ENCODE peak calls at places on chromosome 15, in five cellular contexts. E is stomach, V is heart left ventricle, A is adrenal gland, G is fibroblast of lung. S is an unnamed sample.
A peak's percentile ranks its signal among the peaks of the same experiment; 100 is the strongest.

GRCh38 chr15:76199106-76200082 is 111.9 kb downstream of the ETFA start:
- DNase-seq in E (no peak), V (peak; percentile 75), G (peak; percentile 71), A (peak; percentile 92), S (peak; percentile 40)

GRCh38 chr15:91625506-91625905 is 228.0 kb upstream of the SLCO3A1 start:
- DNase-seq in V (no peak), G (no peak), E (no peak), A (no peak), S (no peak)

GRCh38 chr15:67745059-67745993 is 80.0 kb upstream of the SKOR1 start:
- DNase-seq in G (peak; percentile 73), E (no peak), V (no peak), A (no peak), S (no peak)

GRCh38 chr15:48946088-48946839 is 17.5 kb downstream of the SHC4 start:
- DNase-seq in G (peak; percentile 40), E (no peak), V (no peak), A (no peak), S (no peak)

GRCh38 chr15:35496585-35496984 is 49.4 kb downstream of the DPH6 start:
- DNase-seq in E (no peak), V (no peak), A (no peak), G (no peak), S (no peak)

GRCh38 chr15:55526559-55527036 is 18.6 kb upstream of the DNAAF4 start:
- DNase-seq in G (peak; percentile 74), A (peak; percentile 31), V (no peak), E (no peak), S (no peak)

GRCh38 chr15:47603026-47603425 is 114.3 kb upstream of the SEMA6D start:
- DNase-seq in V (no peak), A (no peak), E (no peak), G (peak; percentile 37), S (no peak)

GRCh38 chr15:37019479-37020433 is 80.6 kb downstream of the MEIS2 start:
- DNase-seq in G (peak; percentile 86), A (peak; percentile 87), V (peak; percentile 29), E (peak; percentile 31), S (peak; percentile 44)

GRCh38 chr15:46879067-46879770 is 838.1 kb upstream of the SEMA6D start:
- DNase-seq in G (no peak), E (no peak), A (no peak), V (no peak), S (no peak)

GRCh38 chr15:53611145-53611920 is 148.1 kb downstream of the WDR72 start:
- DNase-seq in G (peak; percentile 4), V (no peak), A (no peak), E (no peak), S (no peak)

GRCh38 chr15:90075420-90076289 is 26.6 kb downstream of the IDH2 start:
- DNase-seq in G (no peak), E (peak; percentile 71), A (no peak), V (no peak), S (peak; percentile 84)

GRCh38 chr15:74892313-74892712 is 2.5 kb downstream of the MPI start:
- DNase-seq in A (peak; percentile 54), G (no peak), E (peak; percentile 66), V (peak; percentile 37), S (peak; percentile 65)

GRCh38 chr15:92582206-92582605 is 73.4 kb downstream of the FAM174B start:
- DNase-seq in G (no peak), E (no peak), V (no peak), A (no peak), S (no peak)

GRCh38 chr15:52021892-52022540 is 3.0 kb downstream of the MAPK6 start:
- DNase-seq in A (no peak), V (no peak), G (no peak), E (no peak), S (no peak)

GRCh38 chr15:52164631-52165265 is 26.4 kb downstream of the GNB5 start:
- DNase-seq in V (no peak), A (no peak), E (no peak), G (peak; percentile 61), S (no peak)

GRCh38 chr15:29518442-29518841 is 248.8 kb upstream of the NSMCE3 start:
- DNase-seq in A (peak; percentile 13), E (no peak), V (peak; percentile 29), G (no peak), S (peak; percentile 30)

GRCh38 chr15:42593143-42593542 is 17.7 kb downstream of the STARD9 start:
- DNase-seq in G (no peak), A (no peak), V (peak; percentile 61), E (no peak), S (no peak)

DNA sequence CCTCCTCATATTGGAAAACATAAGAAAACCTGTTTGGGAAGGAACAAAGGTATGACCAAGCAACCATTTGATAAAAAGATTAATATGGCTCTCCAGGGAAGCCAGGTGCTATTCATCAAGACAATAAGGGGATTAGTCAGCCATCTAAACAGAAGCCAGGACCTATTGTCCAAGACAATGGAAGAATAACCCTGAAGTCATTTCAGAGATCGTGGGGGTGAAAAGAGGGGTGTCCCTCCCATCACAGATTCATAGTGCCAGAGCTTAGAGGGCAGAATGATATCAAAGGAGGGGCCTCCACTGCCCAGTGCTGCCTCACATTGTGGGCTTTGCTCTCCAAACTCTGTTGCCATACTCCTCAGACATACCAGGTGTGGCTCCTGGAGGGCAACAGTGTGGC is 73.5 kb downstream of the DAPK2 start:
- DNase-seq in A (no peak), G (no peak), V (no peak), E (no peak), S (no peak)
- H3K9me3 ChIP-seq in A (no peaks in the 10 kb centered on the region), G (no peaks in the 10 kb centered on the region), V (no peaks in the 10 kb centered on the region), E (no peaks in the 10 kb centered on the region), S (no peaks in the 10 kb centered on the region)

GRCh38 chr15:69304176-69304533 is 5.4 kb downstream of the PAQR5 start:
- DNase-seq in V (no peak), E (no peak), A (peak; percentile 86), G (peak; percentile 88), S (no peak)

GRCh38 chr15:69305204-69305931 is 6.7 kb downstream of the PAQR5 start:
- DNase-seq in G (peak; percentile 90), A (peak; percentile 90), V (no peak), E (no peak), S (peak; percentile 54)

GRCh38 chr15:69305933-69306568 is 7.3 kb downstream of the PAQR5 start:
- DNase-seq in G (no peak), V (no peak), E (no peak), A (no peak), S (no peak)

GRCh38 chr15:69302929-69303328 is 4.2 kb downstream of the PAQR5 start:
- DNase-seq in A (no peak), G (no peak), V (no peak), E (no peak), S (no peak)

GRCh38 chr15:69303337-69304175 is 4.8 kb downstream of the PAQR5 start:
- DNase-seq in V (no peak), G (peak; percentile 51), E (no peak), A (no peak), S (peak; percentile 12)
- TF ChIP-seq CTCF in V (peak; percentile 7), G (no peak), E (no peak), A (no peak), S (no peak)

DNA sequence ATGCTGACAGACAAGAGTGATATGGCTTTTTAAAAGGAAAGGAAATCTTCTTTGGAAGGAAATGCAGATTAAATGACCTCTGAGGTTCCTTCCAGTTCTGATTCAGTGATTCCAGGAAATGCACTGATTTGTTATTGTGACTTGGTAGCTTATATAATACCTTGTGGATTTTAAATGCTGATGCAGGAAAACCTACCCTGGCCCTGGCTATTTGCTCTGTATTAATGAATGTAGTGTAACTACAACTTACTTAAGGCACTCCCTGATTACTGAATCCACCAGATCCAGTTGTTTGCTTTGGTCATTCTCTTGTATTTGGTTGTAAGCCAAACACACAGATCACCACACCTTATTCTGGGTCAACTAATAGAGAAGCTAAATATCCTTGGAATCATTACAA is 322.8 kb downstream of the MEX3B start:
- DNase-seq in V (no peak), E (no peak), A (no peak), G (no peak), S (no peak)
- H3K9me3 ChIP-seq in V (no peaks in the 10 kb centered on the region), E (no peaks in the 10 kb centered on the region), A (no peaks in the 10 kb centered on the region), G (no peaks in the 10 kb centered on the region), S (no peaks in the 10 kb centered on the region)

GRCh38 chr15:63436872-63437375 is 55.3 kb upstream of the CA12 start:
- DNase-seq in A (peak; percentile 79), V (peak; percentile 91), G (peak; percentile 76), E (peak; percentile 86), S (peak; percentile 75)
- TF ChIP-seq CTCF in A (no peak), V (no peak), G (no peak), E (no peak), S (no peak)

GRCh38 chr15:87563840-87564239 is 692.7 kb downstream of the NTRK3 start:
- DNase-seq in V (no peak), E (no peak), G (no peak), A (no peak), S (no peak)
- H3K9me3 ChIP-seq in V (no peaks in the 10 kb centered on the region), E (no peaks in the 10 kb centered on the region), G (no peaks in the 10 kb centered on the region), A (no peaks in the 10 kb centered on the region), S (no peaks in the 10 kb centered on the region)

GRCh38 chr15:25712192-25712960 is 150.8 kb downstream of the ATP10A start:
- DNase-seq in V (no peak), G (no peak), A (no peak), E (no peak), S (no peak)
- TF ChIP-seq CTCF in V (no peak), G (no peak), A (no peak), E (no peak), S (no peak)

GRCh38 chr15:24985224-24985623 is 30.4 kb downstream of the SNRPN start:
- DNase-seq in A (no peak), V (no peak), E (no peak), G (no peak), S (no peak)
- H3K9me3 ChIP-seq in A (no peaks in the 10 kb centered on the region), V (peaks cover 34% of the 10 kb centered on the region), E (peaks cover 6% of the 10 kb centered on the region), G (no peaks in the 10 kb centered on the region), S (no peaks in the 10 kb centered on the region)

GRCh38 chr15:96293446-96293845 is 37.1 kb upstream of the NR2F2 start:
- DNase-seq in E (no peak), G (no peak), A (no peak), V (no peak), S (no peak)
- TF ChIP-seq CTCF in E (no peak), G (no peak), A (no peak), V (no peak), S (no peak)

GRCh38 chr15:25415217-25415616 is 23.6 kb downstream of the UBE3A start:
- DNase-seq in V (no peak), E (no peak), G (no peak), A (no peak), S (no peak)
- H3K9me3 ChIP-seq in V (no peaks in the 10 kb centered on the region), E (no peaks in the 10 kb centered on the region), G (no peaks in the 10 kb centered on the region), A (no peaks in the 10 kb centered on the region), S (no peaks in the 10 kb centered on the region)

DNA sequence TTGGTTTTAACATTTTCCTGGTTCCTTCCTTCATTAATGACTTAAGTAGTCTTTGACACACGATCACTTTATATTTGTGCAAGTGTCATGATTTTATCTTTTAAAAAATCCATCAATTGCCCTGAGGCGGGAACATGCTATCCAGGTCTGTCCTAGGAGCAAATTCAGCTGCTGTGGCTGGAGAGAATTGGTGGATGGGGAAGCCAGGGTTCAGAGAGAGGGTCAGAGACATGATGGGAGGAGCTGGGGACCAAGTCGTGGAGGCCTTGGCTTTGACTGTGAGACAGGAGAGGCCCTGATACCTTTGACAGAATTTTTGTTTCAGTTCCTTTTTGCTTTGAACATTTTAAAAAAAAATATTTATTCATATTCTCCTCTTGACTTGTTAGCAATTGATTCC is 89.0 kb downstream of the CHRNA7 start:
- DNase-seq in E (no peak), V (no peak), G (no peak), A (no peak), S (no peak)
- TF ChIP-seq CTCF in E (no peak), V (no peak), G (no peak), A (no peak), S (no peak)

S was measured in pancreas.